ENCODE peak calls at places on chromosomes 11 and 22, in six cellular contexts. One of them, this sample, is unnamed.

GRCh38 chr22:39462443-39463147 is 5.8 kb downstream of the MGAT3 start:
- ATAC-seq in naive thymus-derived CD8-positive, alpha-beta T cell: no peak
- ATAC-seq in left lobe of liver: no peak
- ATAC-seq in left cardiac atrium: peak
- ATAC-seq in left ventricle myocardium superior: peak
- ATAC-seq in SK-N-SH treated with all-trans-retinoic acid at 6 μM for 48 hours: no peak
- ATAC-seq in this sample: no peak

GRCh38 chr11:115184901-115185300 is 319.3 kb downstream of the CADM1 start:
- ATAC-seq in naive thymus-derived CD8-positive, alpha-beta T cell: no peak
- ATAC-seq in left lobe of liver: no peak
- ATAC-seq in left cardiac atrium: no peak
- ATAC-seq in left ventricle myocardium superior: peak
- ATAC-seq in SK-N-SH treated with all-trans-retinoic acid at 6 μM for 48 hours: no peak
- ATAC-seq in this sample: no peak

GRCh38 chr22:36432592-36433317 is 45.0 kb upstream of the MYH9 start:
- ATAC-seq in naive thymus-derived CD8-positive, alpha-beta T cell: no peak
- ATAC-seq in left lobe of liver: no peak
- ATAC-seq in left cardiac atrium: no peak
- ATAC-seq in left ventricle myocardium superior: no peak
- ATAC-seq in SK-N-SH treated with all-trans-retinoic acid at 6 μM for 48 hours: peak
- ATAC-seq in this sample: no peak

GRCh38 chr11:13284776-13285588 is 7.4 kb downstream of the BMAL1 start:
- ATAC-seq in naive thymus-derived CD8-positive, alpha-beta T cell: no peak
- ATAC-seq in left lobe of liver: no peak
- ATAC-seq in left cardiac atrium: no peak
- ATAC-seq in left ventricle myocardium superior: no peak
- ATAC-seq in SK-N-SH treated with all-trans-retinoic acid at 6 μM for 48 hours: no peak
- ATAC-seq in this sample: no peak

GRCh38 chr22:29382575-29383328 is 5.6 kb downstream of the AP1B1 start:
- ATAC-seq in naive thymus-derived CD8-positive, alpha-beta T cell: no peak
- ATAC-seq in left lobe of liver: peak
- ATAC-seq in left cardiac atrium: no peak
- ATAC-seq in left ventricle myocardium superior: no peak
- ATAC-seq in SK-N-SH treated with all-trans-retinoic acid at 6 μM for 48 hours: no peak
- ATAC-seq in this sample: no peak

GRCh38 chr11:75735181-75735845 is 17.7 kb downstream of the MOGAT2 start:
- ATAC-seq in naive thymus-derived CD8-positive, alpha-beta T cell: no peak
- ATAC-seq in left lobe of liver: peak
- ATAC-seq in left cardiac atrium: peak
- ATAC-seq in left ventricle myocardium superior: peak
- ATAC-seq in SK-N-SH treated with all-trans-retinoic acid at 6 μM for 48 hours: no peak
- ATAC-seq in this sample: no peak

GRCh38 chr11:130897262-130898182 is 18.8 kb downstream of the SNX19 start:
- ATAC-seq in naive thymus-derived CD8-positive, alpha-beta T cell: no peak
- ATAC-seq in left lobe of liver: peak
- ATAC-seq in left cardiac atrium: peak
- ATAC-seq in left ventricle myocardium superior: peak
- ATAC-seq in SK-N-SH treated with all-trans-retinoic acid at 6 μM for 48 hours: peak
- ATAC-seq in this sample: no peak

GRCh38 chr11:25576320-25576719 is 755.6 kb upstream of the ANO3 start:
- ATAC-seq in naive thymus-derived CD8-positive, alpha-beta T cell: no peak
- ATAC-seq in left lobe of liver: no peak
- ATAC-seq in left cardiac atrium: no peak
- ATAC-seq in left ventricle myocardium superior: no peak
- ATAC-seq in SK-N-SH treated with all-trans-retinoic acid at 6 μM for 48 hours: no peak
- ATAC-seq in this sample: no peak

GRCh38 chr11:78941226-78941851 is 366.7 kb upstream of the NARS2 start:
- ATAC-seq in naive thymus-derived CD8-positive, alpha-beta T cell: no peak
- ATAC-seq in left lobe of liver: no peak
- ATAC-seq in left cardiac atrium: no peak
- ATAC-seq in left ventricle myocardium superior: no peak
- ATAC-seq in SK-N-SH treated with all-trans-retinoic acid at 6 μM for 48 hours: peak
- ATAC-seq in this sample: no peak

GRCh38 chr11:1487851-1488574 is 1.4 kb upstream of the MOB2 start:
- ATAC-seq in naive thymus-derived CD8-positive, alpha-beta T cell: no peak
- ATAC-seq in left lobe of liver: no peak
- ATAC-seq in left cardiac atrium: peak
- ATAC-seq in left ventricle myocardium superior: no peak
- ATAC-seq in SK-N-SH treated with all-trans-retinoic acid at 6 μM for 48 hours: no peak
- ATAC-seq in this sample: peak

GRCh38 chr11:117806906-117807305 is 9.9 kb upstream of the DSCAML1 start:
- ATAC-seq in naive thymus-derived CD8-positive, alpha-beta T cell: no peak
- ATAC-seq in left lobe of liver: no peak
- ATAC-seq in left cardiac atrium: no peak
- ATAC-seq in left ventricle myocardium superior: no peak
- ATAC-seq in SK-N-SH treated with all-trans-retinoic acid at 6 μM for 48 hours: no peak
- ATAC-seq in this sample: no peak

GRCh38 chr11:60942970-60943565 is 8.9 kb downstream of the SLC15A3 start:
- ATAC-seq in naive thymus-derived CD8-positive, alpha-beta T cell: no peak
- ATAC-seq in left lobe of liver: no peak
- ATAC-seq in left cardiac atrium: no peak
- ATAC-seq in left ventricle myocardium superior: no peak
- ATAC-seq in SK-N-SH treated with all-trans-retinoic acid at 6 μM for 48 hours: no peak
- ATAC-seq in this sample: no peak

This sample was measured in stimulated activated memory B cell treated with anti-CD40 and anti-IgM and Interleukin-4, amounts not matched to agents 10 μg/mL and 1 μg/mL and 100 μg/mL, for 72 hours.